ENCODE peak calls at places on chromosome 2, in four cellular contexts. One of them, this sample, is unnamed.
A peak's percentile ranks its signal among the peaks of the same experiment; 100 is the strongest.

GRCh38 chr2:240998706-240999000 is 235 bp downstream of the SNED1 start:
- DNase-seq in MM.1S: no peak
- DNase-seq in aorta: no peak
- DNase-seq in bronchial epithelial cell: no peak
- DNase-seq in this sample: no peak

GRCh38 chr2:176189666-176190641 is 1.5 kb downstream of the HOXD1 start:
- DNase-seq in bronchial epithelial cell: no peak
- DNase-seq in aorta: no peak
- DNase-seq in MM.1S: no peak
- DNase-seq in this sample: no peak

GRCh38 chr2:29123584-29124349 is 8.6 kb downstream of the CLIP4 start:
- DNase-seq in bronchial epithelial cell: peak; percentile 92
- DNase-seq in MM.1S: no peak
- DNase-seq in aorta: no peak
- DNase-seq in this sample: no peak

GRCh38 chr2:18899725-18900124 is 310.4 kb upstream of the NT5C1B start:
- DNase-seq in aorta: no peak
- DNase-seq in bronchial epithelial cell: no peak
- DNase-seq in MM.1S: no peak
- DNase-seq in this sample: no peak

GRCh38 chr2:156430978-156431358 is 5.2 kb upstream of the GPD2 start:
- DNase-seq in MM.1S: peak; percentile 55
- DNase-seq in aorta: no peak
- DNase-seq in bronchial epithelial cell: peak; percentile 84
- DNase-seq in this sample: no peak

GRCh38 chr2:118169359-118170005 is 81.2 kb downstream of the INSIG2 start:
- DNase-seq in MM.1S: no peak
- DNase-seq in bronchial epithelial cell: no peak
- DNase-seq in aorta: no peak
- DNase-seq in this sample: no peak

GRCh38 chr2:60735496-60736250 is 20.4 kb upstream of the PAPOLG start:
- DNase-seq in aorta: peak; percentile 77
- DNase-seq in bronchial epithelial cell: peak; percentile 57
- DNase-seq in MM.1S: peak; percentile 11
- DNase-seq in this sample: peak; percentile 5

GRCh38 chr2:105554235-105554634 is 155.4 kb upstream of the FHL2 start:
- DNase-seq in MM.1S: no peak
- DNase-seq in aorta: no peak
- DNase-seq in bronchial epithelial cell: no peak
- DNase-seq in this sample: no peak

GRCh38 chr2:183244300-183244849 is 120.1 kb downstream of the NUP35 start:
- DNase-seq in MM.1S: no peak
- DNase-seq in bronchial epithelial cell: no peak
- DNase-seq in aorta: no peak
- DNase-seq in this sample: no peak

GRCh38 chr2:42386684-42387083 is 25.7 kb upstream of the COX7A2L start:
- DNase-seq in MM.1S: no peak
- DNase-seq in bronchial epithelial cell: peak; percentile 26
- DNase-seq in aorta: no peak
- DNase-seq in this sample: no peak

GRCh38 chr2:20475567-20475952 is 28.7 kb downstream of the RHOB start:
- DNase-seq in MM.1S: no peak
- DNase-seq in bronchial epithelial cell: no peak
- DNase-seq in aorta: no peak
- DNase-seq in this sample: no peak

GRCh38 chr2:37523861-37524362 is 147.5 kb downstream of the CDC42EP3 start:
- DNase-seq in aorta: no peak
- DNase-seq in bronchial epithelial cell: peak; percentile 88
- DNase-seq in MM.1S: no peak
- DNase-seq in this sample: no peak

GRCh38 chr2:68320118-68320641 is 431 bp upstream of the CNRIP1 start:
- DNase-seq in bronchial epithelial cell: peak; percentile 70
- DNase-seq in MM.1S: no peak
- DNase-seq in aorta: no peak
- DNase-seq in this sample: no peak

GRCh38 chr2:197254776-197255521 is 55.6 kb downstream of the ANKRD44 start:
- DNase-seq in MM.1S: no peak
- DNase-seq in aorta: no peak
- DNase-seq in bronchial epithelial cell: no peak
- DNase-seq in this sample: no peak

GRCh38 chr2:190583507-190584337 is 49.2 kb upstream of the NEMP2 start:
- DNase-seq in MM.1S: no peak
- DNase-seq in aorta: no peak
- DNase-seq in bronchial epithelial cell: no peak
- DNase-seq in this sample: no peak

GRCh38 chr2:15999592-16000469 is 59.5 kb downstream of the MYCN start:
- DNase-seq in MM.1S: no peak
- DNase-seq in aorta: no peak
- DNase-seq in bronchial epithelial cell: no peak
- DNase-seq in this sample: no peak

GRCh38 chr2:191544511-191545062 is 133.3 kb upstream of the NABP1 start:
- DNase-seq in aorta: no peak
- DNase-seq in MM.1S: no peak
- DNase-seq in bronchial epithelial cell: peak; percentile 74
- DNase-seq in this sample: no peak

GRCh38 chr2:147679664-147680502 is 164.9 kb upstream of the ACVR2A start:
- DNase-seq in bronchial epithelial cell: no peak
- DNase-seq in MM.1S: no peak
- DNase-seq in aorta: no peak
- DNase-seq in this sample: no peak

GRCh38 chr2:69122271-69122670 is 109.3 kb downstream of the ANTXR1 start:
- DNase-seq in aorta: no peak
- DNase-seq in bronchial epithelial cell: peak; percentile 83
- DNase-seq in MM.1S: no peak
- DNase-seq in this sample: no peak

GRCh38 chr2:166957686-166958085 is 69.4 kb downstream of the XIRP2 start:
- DNase-seq in aorta: no peak
- DNase-seq in MM.1S: no peak
- DNase-seq in bronchial epithelial cell: no peak
- DNase-seq in this sample: no peak

GRCh38 chr2:213188971-213189899 is 37.8 kb upstream of the IKZF2 start:
- DNase-seq in aorta: no peak
- DNase-seq in bronchial epithelial cell: no peak
- DNase-seq in MM.1S: no peak
- DNase-seq in this sample: no peak

GRCh38 chr2:156037472-156037871 is 295.0 kb downstream of the NR4A2 start:
- DNase-seq in aorta: no peak
- DNase-seq in MM.1S: no peak
- DNase-seq in bronchial epithelial cell: no peak
- DNase-seq in this sample: no peak

GRCh38 chr2:148201075-148202004 is 180.4 kb downstream of the MBD5 start:
- DNase-seq in MM.1S: peak; percentile 30
- DNase-seq in aorta: peak; percentile 75
- DNase-seq in bronchial epithelial cell: peak; percentile 40
- DNase-seq in this sample: peak; percentile 6

GRCh38 chr2:148546270-148546669 is 98.3 kb upstream of the EPC2 start:
- DNase-seq in bronchial epithelial cell: no peak
- DNase-seq in aorta: no peak
- DNase-seq in MM.1S: no peak
- DNase-seq in this sample: no peak

GRCh38 chr2:58054264-58054663 is 7.7 kb downstream of the VRK2 start:
- DNase-seq in bronchial epithelial cell: peak; percentile 60
- DNase-seq in aorta: no peak
- DNase-seq in MM.1S: no peak
- DNase-seq in this sample: no peak

GRCh38 chr2:143505542-143505941 is 376.3 kb downstream of the ARHGAP15 start:
- DNase-seq in bronchial epithelial cell: no peak
- DNase-seq in aorta: no peak
- DNase-seq in MM.1S: no peak
- DNase-seq in this sample: no peak

GRCh38 chr2:232489516-232490220 is 2.0 kb upstream of the ECEL1 start:
- DNase-seq in aorta: peak; percentile 57
- DNase-seq in MM.1S: no peak
- DNase-seq in bronchial epithelial cell: no peak
- DNase-seq in this sample: no peak

GRCh38 chr2:107712857-107713256 is 113.8 kb upstream of the RGPD4 start:
- DNase-seq in MM.1S: peak; percentile 59
- DNase-seq in aorta: no peak
- DNase-seq in bronchial epithelial cell: peak; percentile 17
- DNase-seq in this sample: no peak

GRCh38 chr2:7030810-7031209 is 113.6 kb downstream of the RNF144A start:
- DNase-seq in bronchial epithelial cell: no peak
- DNase-seq in aorta: no peak
- DNase-seq in MM.1S: no peak
- DNase-seq in this sample: no peak

GRCh38 chr2:241935314-241935713 is 65.8 kb downstream of the RTP5 start:
- DNase-seq in MM.1S: no peak
- DNase-seq in bronchial epithelial cell: peak; percentile 8
- DNase-seq in aorta: no peak
- DNase-seq in this sample: no peak

GRCh38 chr2:82993631-82994030 is 1465.4 kb downstream of the SUCLG1 start:
- DNase-seq in bronchial epithelial cell: peak; percentile 99
- DNase-seq in MM.1S: no peak
- DNase-seq in aorta: no peak
- DNase-seq in this sample: no peak

GRCh38 chr2:148999451-148999891 is 39.0 kb upstream of the LYPD6B start:
- DNase-seq in bronchial epithelial cell: no peak
- DNase-seq in aorta: no peak
- DNase-seq in MM.1S: no peak
- DNase-seq in this sample: no peak

GRCh38 chr2:234555616-234556249 is 58.9 kb upstream of the ARL4C start:
- DNase-seq in bronchial epithelial cell: no peak
- DNase-seq in aorta: no peak
- DNase-seq in MM.1S: no peak
- DNase-seq in this sample: no peak

GRCh38 chr2:36461039-36461681 is 105.6 kb downstream of the CRIM1 start:
- DNase-seq in bronchial epithelial cell: peak; percentile 93
- DNase-seq in aorta: no peak
- DNase-seq in MM.1S: peak; percentile 24
- DNase-seq in this sample: no peak

This sample was measured in T-helper 9 cell.